ENCODE peak calls at places on chromosomes 5 and 9, in eight cellular contexts. G is A549, Q is sigmoid colon, I is endothelial cell of umbilical vein, Z is tibial nerve, F is breast epithelium, C is right lobe of liver, W is ovary. J is an unnamed sample.

GRCh38 chr5:82922086-82922734 is 155.0 kb downstream of the TMEM167A start:
- DNase-seq in G (no peak), Q (no peak), I (no peak), Z (no peak), F (no peak), C (no peak), W (no peak), J (no peak)

GRCh38 chr5:107887587-107887986 is 216.8 kb upstream of the EFNA5 start:
- DNase-seq in G (no peak), Q (no peak), I (peak), Z (no peak), F (no peak), C (no peak), W (no peak), J (no peak)

GRCh38 chr5:84425365-84425764 is 40.7 kb upstream of the EDIL3 start:
- DNase-seq in G (no peak), Q (no peak), I (no peak), Z (no peak), F (no peak), C (no peak), W (no peak), J (no peak)

GRCh38 chr9:118515947-118516346 is 811.7 kb downstream of the TLR4 start:
- DNase-seq in G (no peak), Q (no peak), I (no peak), Z (no peak), F (no peak), C (no peak), W (no peak), J (no peak)

GRCh38 chr5:139065296-139065695 is 132.9 kb downstream of the SIL1 start:
- DNase-seq in G (no peak), Q (no peak), I (no peak), Z (no peak), F (no peak), C (no peak), W (no peak), J (peak)

GRCh38 chr5:131417240-131417869 is 153.5 kb downstream of the CDC42SE2 start:
- DNase-seq in G (peak), Q (peak), I (peak), Z (peak), F (peak), C (peak), W (peak), J (peak)

GRCh38 chr5:154566146-154566680 is 88.2 kb upstream of the HAND1 start:
- DNase-seq in G (no peak), Q (no peak), I (no peak), Z (no peak), F (no peak), C (no peak), W (no peak), J (no peak)

GRCh38 chr5:180381428-180381827 is 28.3 kb upstream of the GFPT2 start:
- DNase-seq in G (no peak), Q (no peak), I (no peak), Z (no peak), F (no peak), C (no peak), W (no peak), J (no peak)

GRCh38 chr5:130032807-130033206 is 128.5 kb downstream of the CHSY3 start:
- DNase-seq in G (no peak), Q (no peak), I (no peak), Z (peak), F (no peak), C (peak), W (no peak), J (no peak)

GRCh38 chr9:893115-893514 is 51.6 kb downstream of the DMRT1 start:
- DNase-seq in G (no peak), Q (no peak), I (no peak), Z (no peak), F (no peak), C (no peak), W (no peak), J (no peak)

GRCh38 chr9:135330685-135331590 is 148.6 kb upstream of the PPP1R26 start:
- DNase-seq in G (no peak), Q (no peak), I (no peak), Z (no peak), F (no peak), C (no peak), W (no peak), J (no peak)

GRCh38 chr5:150213530-150213929 is 23.7 kb downstream of the SLC6A7 start:
- DNase-seq in G (no peak), Q (no peak), I (no peak), Z (no peak), F (no peak), C (no peak), W (no peak), J (no peak)

GRCh38 chr9:87898151-87898550 is 15.5 kb downstream of the SPATA31E1 start:
- DNase-seq in G (no peak), Q (no peak), I (no peak), Z (no peak), F (no peak), C (no peak), W (no peak), J (no peak)

GRCh38 chr5:99320461-99320860 is 391.7 kb upstream of the CHD1 start:
- DNase-seq in G (no peak), Q (no peak), I (peak), Z (no peak), F (no peak), C (no peak), W (no peak), J (peak)

DNA sequence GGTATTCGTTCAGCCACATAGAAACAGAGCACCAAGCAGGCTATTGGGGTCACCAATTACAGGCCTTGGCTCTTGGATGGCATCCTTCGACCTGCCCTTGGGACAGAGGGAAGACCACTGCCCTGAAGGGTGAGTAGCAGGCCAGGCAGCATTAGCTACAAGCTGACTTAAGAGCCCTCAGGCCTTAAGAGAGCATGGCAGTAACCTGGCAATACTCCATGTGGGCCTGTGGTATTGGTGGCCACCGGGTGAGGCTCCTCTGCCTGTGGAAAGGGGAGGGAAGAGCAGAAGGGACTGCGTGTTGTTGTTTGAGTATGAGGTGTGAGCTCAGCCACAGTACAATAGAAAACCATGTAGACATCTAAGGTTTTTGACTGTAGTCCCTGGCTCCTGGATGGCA is 170.6 kb downstream of the MCTP1 start:
- DNase-seq in G (no peak), Q (no peak), I (no peak), Z (no peak), F (no peak), C (no peak), W (no peak), J (no peak)
- TF ChIP-seq POLR2A in G (no peak), Q (no peak), I (no peak), Z (no peak), F (no peak), C (no peak), W (no peak), J (no peak)

GRCh38 chr9:133058051-133058450 is 3.7 kb upstream of the CEL start:
- DNase-seq in G (no peak), Q (no peak), I (no peak), Z (no peak), F (no peak), C (no peak), W (no peak), J (no peak)

GRCh38 chr9:133060417-133060841 is 1.4 kb upstream of the CEL start:
- DNase-seq in G (no peak), Q (no peak), I (no peak), Z (no peak), F (no peak), C (no peak), W (no peak), J (no peak)

GRCh38 chr9:133058550-133059320 is 3.0 kb upstream of the CEL start:
- DNase-seq in G (no peak), Q (no peak), I (no peak), Z (no peak), F (no peak), C (no peak), W (no peak), J (no peak)

GRCh38 chr9:133057553-133057952 is 4.2 kb upstream of the CEL start:
- DNase-seq in G (no peak), Q (no peak), I (no peak), Z (no peak), F (no peak), C (no peak), W (no peak), J (no peak)

DNA sequence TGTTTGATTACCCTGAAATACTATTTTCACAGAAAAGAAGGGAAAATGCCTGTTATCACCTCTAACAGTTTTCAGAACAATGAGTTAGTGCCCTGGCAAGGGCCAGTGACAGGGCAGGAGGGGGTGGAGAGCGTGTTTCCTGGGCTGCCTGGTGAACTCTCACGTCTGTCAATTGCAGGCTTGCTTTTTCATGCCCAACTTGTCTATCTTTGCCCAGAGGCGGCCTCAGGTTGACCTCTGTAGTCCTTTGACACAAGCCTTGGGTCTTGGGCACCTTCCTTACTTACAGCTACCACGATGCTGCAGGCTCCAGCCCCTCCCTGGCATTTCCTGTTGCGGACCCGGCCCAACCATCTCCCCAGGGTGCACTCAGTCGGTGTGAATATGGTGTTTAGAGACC is 2.2 kb upstream of the CEL start:
- DNase-seq in G (no peak), Q (no peak), I (no peak), Z (no peak), F (no peak), C (no peak), W (no peak), J (no peak)
- H3K4me3 ChIP-seq in G (no peak), Q (no peak), I (no peak), Z (no peak), F (no peak), C (no peak), W (no peak), J (no peak)

GRCh38 chr5:142385194-142385593 is 60.4 kb upstream of the SPRY4 start:
- DNase-seq in G (no peak), Q (no peak), I (no peak), Z (no peak), F (no peak), C (no peak), W (no peak), J (no peak)
- H3K27ac ChIP-seq in G (no peak), Q (no peak), I (no peak), Z (no peak), F (no peak), C (no peak), W (no peak), J (no peak)

DNA sequence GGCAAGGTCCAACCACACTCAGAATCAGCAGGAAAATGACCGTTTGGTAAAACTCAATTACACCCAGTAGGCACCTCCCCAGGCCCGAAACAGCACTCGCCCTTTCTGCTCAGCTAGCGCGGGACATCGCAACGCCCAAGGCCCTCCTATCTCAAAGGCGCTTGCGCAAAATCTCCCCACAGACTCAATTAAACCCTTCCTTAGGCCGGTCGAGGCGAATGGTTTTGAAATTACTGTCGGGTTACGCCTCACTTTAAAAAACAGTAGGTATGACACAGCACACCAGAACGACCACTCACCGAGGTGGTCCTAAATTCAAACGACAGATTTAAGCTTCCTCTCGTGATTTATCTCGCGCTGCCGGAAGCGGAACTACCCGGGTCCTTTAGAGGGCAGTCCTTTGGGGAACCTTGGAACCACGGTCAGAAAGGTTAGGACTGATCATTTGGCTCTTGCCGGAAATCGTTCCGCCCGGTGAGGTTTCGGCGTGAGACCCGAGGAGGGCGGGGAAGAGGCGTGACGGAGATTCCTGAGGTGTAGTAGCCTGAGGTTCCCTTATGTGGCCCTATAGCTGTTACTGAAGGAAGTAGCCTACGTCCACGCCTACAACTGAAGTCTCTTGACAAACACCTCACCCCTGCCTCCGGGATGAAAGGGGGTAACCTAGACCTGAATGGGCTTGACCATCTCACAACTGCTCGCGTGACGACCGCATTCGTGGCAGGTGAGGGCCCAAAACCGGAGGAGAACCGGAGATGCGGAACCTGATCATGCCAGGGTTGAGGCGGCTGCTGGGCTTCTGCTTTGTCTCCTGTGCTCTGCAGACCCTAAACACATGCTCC is at the start of the genes GIN1 and PPIP5K2:
- DNase-seq in G (peak), Q (peak), I (peak), Z (peak), F (peak), C (peak), W (peak), J (peak)
- TF ChIP-seq POLR2A in G (peak), Q (peak), I (peak), Z (peak), F (no peak), C (peak), W (peak), J (no peak)

DNA sequence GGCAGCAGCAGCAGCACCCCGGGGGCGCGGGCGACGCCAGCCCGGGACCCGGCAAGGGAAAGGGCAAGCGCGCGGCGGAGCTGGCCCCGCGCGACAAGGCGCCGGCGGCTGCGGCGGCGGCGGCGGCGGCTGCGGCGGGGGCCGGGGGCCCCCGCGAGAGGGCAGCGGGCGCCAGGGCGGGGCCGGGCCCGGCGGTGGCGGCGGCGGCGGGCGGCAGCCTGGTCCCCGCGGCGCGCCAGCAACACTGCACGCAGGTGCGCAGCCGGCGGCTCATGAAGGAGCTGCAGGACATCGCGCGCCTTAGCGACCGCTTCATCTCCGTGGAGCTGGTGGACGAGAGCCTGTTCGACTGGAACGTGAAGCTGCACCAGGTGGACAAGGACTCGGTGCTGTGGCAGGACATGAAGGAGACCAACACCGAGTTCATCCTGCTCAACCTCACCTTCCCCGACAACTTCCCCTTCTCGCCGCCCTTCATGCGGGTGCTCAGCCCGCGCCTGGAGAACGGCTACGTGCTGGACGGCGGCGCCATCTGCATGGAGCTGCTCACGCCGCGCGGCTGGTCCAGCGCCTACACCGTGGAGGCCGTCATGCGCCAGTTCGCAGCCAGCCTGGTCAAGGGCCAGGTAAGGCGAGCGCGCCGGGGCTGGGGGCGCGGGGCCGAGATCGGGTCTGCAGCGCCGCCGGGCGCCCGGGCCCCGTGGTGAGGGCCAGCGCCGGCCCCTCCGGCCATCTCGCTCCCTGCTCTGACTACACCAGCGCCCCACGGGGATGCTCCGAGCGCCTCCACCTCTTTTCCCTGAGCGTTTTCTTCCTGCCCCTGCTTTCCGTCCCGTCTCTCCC is at the start of gene UBE2QL1:
- DNase-seq in G (no peak), Q (no peak), I (peak), Z (no peak), F (no peak), C (peak), W (peak), J (peak)
- H3K4me3 ChIP-seq in G (peak), Q (peak), I (no peak), Z (peak), F (peak), C (peak), W (peak), J (peak)

J was measured in stomach.